ENCODE peak calls at places on chromosomes 2 and 18, in four cellular contexts. P is heart left ventricle, K is AG04449, E is brain microvascular endothelial cell. Z is an unnamed sample.
A peak's percentile ranks its signal among the peaks of the same experiment; 100 is the strongest.

GRCh38 chr2:217995741-217996141 is 7.1 kb downstream of the TNS1 start:
- DNase-seq in P (peak; percentile 68), K (no peak), E (no peak), Z (no peak)

GRCh38 chr2:236576053-236576452 is 6.4 kb downstream of the ACKR3 start:
- DNase-seq in P (no peak), K (no peak), E (no peak), Z (no peak)

GRCh38 chr2:61787941-61788340 is 65.9 kb downstream of the FAM161A start:
- DNase-seq in P (no peak), K (no peak), E (no peak), Z (no peak)

GRCh38 chr2:72695676-72696075 is 130.2 kb downstream of the EXOC6B start:
- DNase-seq in P (no peak), K (no peak), E (no peak), Z (no peak)

GRCh38 chr2:212970132-212970531 is 181.3 kb downstream of the IKZF2 start:
- DNase-seq in P (no peak), K (peak; percentile 62), E (no peak), Z (peak; percentile 56)

GRCh38 chr2:117661619-117662018 is 152.9 kb upstream of the DDX18 start:
- DNase-seq in P (no peak), K (no peak), E (no peak), Z (no peak)

GRCh38 chr2:20050712-20051517 is 513 bp downstream of the LAPTM4A start:
- DNase-seq in P (peak; percentile 59), K (no peak), E (no peak), Z (no peak)

GRCh38 chr18:20971886-20972267 is 139.7 kb downstream of the ROCK1 start:
- DNase-seq in P (no peak), K (no peak), E (peak; percentile 53), Z (no peak)

GRCh38 chr18:5158587-5158986 is 38.5 kb downstream of the AKAIN1 start:
- DNase-seq in P (no peak), K (no peak), E (no peak), Z (no peak)

GRCh38 chr2:220932041-220932440 is 640.1 kb downstream of the EPHA4 start:
- DNase-seq in P (no peak), K (no peak), E (no peak), Z (no peak)

GRCh38 chr2:62196278-62196901 is 475 bp downstream of the B3GNT2 start:
- DNase-seq in P (peak; percentile 70), K (no peak), E (no peak), Z (no peak)

GRCh38 chr2:203730076-203730729 is 23.8 kb downstream of the CD28 start:
- DNase-seq in P (no peak), K (no peak), E (no peak), Z (no peak)

GRCh38 chr18:48300463-48300961 is 108.7 kb downstream of the ZBTB7C start:
- DNase-seq in P (no peak), K (no peak), E (no peak), Z (no peak)

GRCh38 chr2:143778981-143779380 is 649.8 kb downstream of the ARHGAP15 start:
- DNase-seq in P (no peak), K (no peak), E (no peak), Z (peak; percentile 27)

GRCh38 chr18:54973046-54973445 is 13.8 kb upstream of the CCDC68 start:
- DNase-seq in P (no peak), K (no peak), E (no peak), Z (no peak)

GRCh38 chr2:230863442-230864121 is 1.2 kb upstream of the ITM2C start:
- DNase-seq in P (no peak), K (no peak), E (no peak), Z (no peak)
- TF ChIP-seq CTCF in P (no peak), K (no peak), E (no peak), Z (no peak)

DNA sequence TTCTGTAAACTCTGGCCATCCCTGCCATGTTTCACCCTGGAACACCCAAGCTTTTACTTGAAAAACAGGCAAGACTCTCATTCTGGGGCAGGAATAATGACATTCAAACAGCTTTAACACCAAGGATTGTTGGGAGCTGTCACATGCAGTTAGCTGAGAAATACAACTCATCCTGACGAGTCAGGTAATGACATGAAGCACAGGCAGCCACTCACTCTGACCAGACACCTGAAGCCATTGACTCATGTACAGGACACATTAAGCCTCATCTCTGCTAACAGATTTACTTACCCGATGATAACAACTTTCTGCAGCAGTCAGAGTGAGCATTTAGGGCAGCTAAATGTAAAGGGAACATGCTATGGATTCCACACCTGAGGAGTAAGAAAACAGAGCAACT is 163.2 kb upstream of the PGAP1 start:
- DNase-seq in P (no peak), K (no peak), E (no peak), Z (no peak)
- H3K4me3 ChIP-seq in P (no peak overlapping the region), K (no peak overlapping the region), E (no peak overlapping the region), Z (no peak overlapping the region)

GRCh38 chr2:231489990-231490389 is 25.7 kb upstream of the NCL start:
- DNase-seq in P (no peak), K (no peak), E (peak; percentile 24), Z (no peak)
- TF ChIP-seq CTCF in P (no peak), K (no peak), E (peak; percentile 57), Z (peak; percentile 29)

GRCh38 chr18:51522821-51523220 is 325.3 kb upstream of the MEX3C start:
- DNase-seq in P (no peak), K (no peak), E (peak; percentile 1), Z (no peak)
- H3K4me3 ChIP-seq in P (no peak overlapping the region), K (no peak overlapping the region), E (no peak overlapping the region), Z (no peak overlapping the region)

GRCh38 chr2:173075056-173075780 is 428 bp upstream of the MAP3K20 start:
- DNase-seq in P (no peak), K (no peak), E (no peak), Z (no peak)

GRCh38 chr2:173079141-173079540 is 3.5 kb downstream of the MAP3K20 start:
- DNase-seq in P (no peak), K (no peak), E (no peak), Z (no peak)

GRCh38 chr2:173077506-173078177 is 2.0 kb downstream of the MAP3K20 start:
- DNase-seq in P (no peak), K (no peak), E (no peak), Z (no peak)

GRCh38 chr2:173076557-173077345 is 1.1 kb downstream of the MAP3K20 start:
- DNase-seq in P (peak; percentile 51), K (no peak), E (no peak), Z (no peak)

GRCh38 chr2:173075781-173076556 is at the start of gene MAP3K20:
- DNase-seq in P (peak; percentile 88), K (no peak), E (no peak), Z (no peak)
- TF ChIP-seq CTCF in P (peak; percentile 61), K (peak; percentile 80), E (peak; percentile 58), Z (peak; percentile 37)

GRCh38 chr2:202043473-202043872 is 9.8 kb downstream of the FZD7 start:
- DNase-seq in P (no peak), K (no peak), E (no peak), Z (no peak)
- H3K4me3 ChIP-seq in P (no peak overlapping the region), K (no peak overlapping the region), E (no peak overlapping the region), Z (no peak overlapping the region)